ENCODE peak calls at places on chromosomes 5 and 9, in eight cellular contexts. K, X, N, H, R, G, Q and M are unnamed samples.

GRCh38 chr9:123434619-123435240 is 78.7 kb downstream of the CRB2 start:
- DNase-seq in K (no peak), X (no peak), N (no peak), H (no peak), R (no peak), G (no peak), Q (no peak), M (no peak)

GRCh38 chr9:115133649-115134048 is 15.7 kb upstream of the TNC start:
- DNase-seq in K (no peak), X (peak; percentile 80), N (no peak), H (no peak), R (no peak), G (no peak), Q (no peak), M (no peak)

GRCh38 chr5:9059920-9060691 is 485.8 kb downstream of the SEMA5A start:
- DNase-seq in K (no peak), X (peak; percentile 93), N (no peak), H (no peak), R (peak; percentile 36), G (no peak), Q (no peak), M (no peak)

GRCh38 chr9:18429065-18429464 is 44.9 kb upstream of the ADAMTSL1 start:
- DNase-seq in K (no peak), X (peak; percentile 64), N (no peak), H (no peak), R (no peak), G (no peak), Q (no peak), M (no peak)

GRCh38 chr9:136115206-136115605 is 3.5 kb downstream of the TMEM250 start:
- DNase-seq in K (no peak), X (no peak), N (no peak), H (no peak), R (no peak), G (no peak), Q (no peak), M (no peak)

GRCh38 chr9:91949293-91949945 is 609 bp downstream of the ROR2 start:
- DNase-seq in K (peak; percentile 37), X (no peak), N (no peak), H (no peak), R (no peak), G (no peak), Q (no peak), M (peak; percentile 66)

GRCh38 chr5:60297658-60298057 is 402.3 kb downstream of the DEPDC1B start:
- DNase-seq in K (no peak), X (no peak), N (no peak), H (no peak), R (no peak), G (no peak), Q (no peak), M (no peak)

GRCh38 chr9:86326536-86326935 is 27.7 kb downstream of the TUT7 start:
- DNase-seq in K (no peak), X (no peak), N (no peak), H (no peak), R (no peak), G (no peak), Q (no peak), M (no peak)

GRCh38 chr9:92749071-92749933 is 15.3 kb downstream of the BICD2 start:
- DNase-seq in K (no peak), X (peak; percentile 46), N (no peak), H (no peak), R (no peak), G (no peak), Q (no peak), M (no peak)

GRCh38 chr9:113738898-113739604 is 137.1 kb upstream of the ZNF618 start:
- DNase-seq in K (no peak), X (no peak), N (no peak), H (no peak), R (no peak), G (no peak), Q (no peak), M (no peak)

GRCh38 chr9:87359264-87359663 is 138.4 kb upstream of the DAPK1 start:
- DNase-seq in K (no peak), X (no peak), N (no peak), H (no peak), R (no peak), G (no peak), Q (no peak), M (no peak)

GRCh38 chr5:32942225-32942989 is 231.3 kb downstream of the NPR3 start:
- DNase-seq in K (no peak), X (peak; percentile 9), N (no peak), H (peak; percentile 7), R (no peak), G (no peak), Q (no peak), M (no peak)

GRCh38 chr5:16152601-16153568 is 26.7 kb downstream of the MARCHF11 start:
- DNase-seq in K (no peak), X (no peak), N (no peak), H (no peak), R (no peak), G (no peak), Q (no peak), M (no peak)

GRCh38 chr9:34124923-34125322 is 1.6 kb downstream of the DCAF12 start:
- DNase-seq in K (no peak), X (peak; percentile 31), N (no peak), H (no peak), R (no peak), G (no peak), Q (no peak), M (no peak)

GRCh38 chr5:162473051-162473714 is 405.6 kb downstream of the GABRG2 start:
- DNase-seq in K (no peak), X (no peak), N (no peak), H (no peak), R (peak; percentile 15), G (no peak), Q (no peak), M (no peak)

GRCh38 chr5:168746893-168747640 is 167.9 kb upstream of the PANK3 start:
- DNase-seq in K (no peak), X (peak; percentile 5), N (no peak), H (no peak), R (no peak), G (no peak), Q (no peak), M (no peak)

GRCh38 chr9:136312436-136312835 is 8.5 kb upstream of the CCDC187 start:
- DNase-seq in K (no peak), X (peak; percentile 44), N (peak; percentile 28), H (peak; percentile 39), R (no peak), G (no peak), Q (no peak), M (no peak)

GRCh38 chr5:56817306-56817986 is 2.1 kb downstream of the MAP3K1 start:
- DNase-seq in K (no peak), X (no peak), N (no peak), H (no peak), R (no peak), G (peak; percentile 26), Q (no peak), M (no peak)

GRCh38 chr5:68015933-68016332 is 199.6 kb upstream of the PIK3R1 start:
- DNase-seq in K (no peak), X (no peak), N (no peak), H (no peak), R (no peak), G (no peak), Q (no peak), M (no peak)

GRCh38 chr5:135441256-135441915 is 5.8 kb downstream of the DCANP1 start:
- DNase-seq in K (no peak), X (peak; percentile 25), N (no peak), H (no peak), R (no peak), G (no peak), Q (peak; percentile 13), M (peak; percentile 39)

GRCh38 chr5:39092581-39093350 is 18.6 kb upstream of the RICTOR start:
- DNase-seq in K (no peak), X (peak; percentile 43), N (no peak), H (no peak), R (no peak), G (no peak), Q (no peak), M (no peak)

GRCh38 chr9:131299346-131299745 is 9.8 kb downstream of the PLPP7 start:
- DNase-seq in K (no peak), X (no peak), N (no peak), H (no peak), R (no peak), G (no peak), Q (no peak), M (no peak)

GRCh38 chr9:21813575-21814473 is 11.4 kb downstream of the MTAP start:
- DNase-seq in K (no peak), X (peak; percentile 94), N (peak; percentile 50), H (peak; percentile 58), R (peak; percentile 66), G (peak; percentile 37), Q (peak; percentile 58), M (no peak)

GRCh38 chr5:125263346-125263745 is 516.9 kb upstream of the ZNF608 start:
- DNase-seq in K (no peak), X (peak; percentile 60), N (no peak), H (no peak), R (no peak), G (no peak), Q (no peak), M (no peak)

DNA sequence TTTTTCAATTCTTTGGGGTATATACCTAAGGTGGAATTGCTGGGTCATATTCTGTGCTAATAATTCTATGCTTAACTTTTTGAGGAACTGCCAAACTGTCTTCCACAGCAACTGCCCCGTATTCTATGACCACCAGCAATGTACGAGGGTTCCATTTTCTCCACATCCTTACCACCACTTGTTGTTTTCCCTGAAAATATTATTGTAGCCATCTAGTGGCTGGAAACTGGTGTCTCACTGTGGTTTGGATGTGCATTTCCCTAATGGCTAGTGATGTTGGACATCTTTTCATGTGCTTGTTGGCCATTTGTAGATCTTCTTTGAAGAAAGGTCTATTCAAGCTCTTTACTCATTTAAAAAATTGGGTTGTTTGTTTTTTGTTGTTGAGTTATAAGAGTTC is 30.7 kb downstream of the MSX2 start:
- DNase-seq in K (no peak), X (peak; percentile 2), N (no peak), H (no peak), R (no peak), G (no peak), Q (no peak), M (no peak)
- TF ChIP-seq CTCF in K (no peak), X (peak; percentile 29), N (no peak), H (no peak), R (no peak), G (no peak), Q (peak; percentile 19), M (peak; percentile 69)

GRCh38 chr5:78650562-78650930 is 2.0 kb upstream of the LHFPL2 start:
- DNase-seq in K (no peak), X (no peak), N (no peak), H (no peak), R (no peak), G (no peak), Q (no peak), M (no peak)
- TF ChIP-seq CTCF in K (no peak), X (no peak), N (no peak), H (no peak), R (no peak), G (no peak), Q (no peak), M (no peak)

GRCh38 chr5:145396888-145397287 is 438.3 kb downstream of the PRELID2 start:
- DNase-seq in K (no peak), X (no peak), N (no peak), H (no peak), R (no peak), G (no peak), Q (no peak), M (no peak)
- TF ChIP-seq CTCF in K (no peak), X (no peak), N (no peak), H (no peak), R (no peak), G (no peak), Q (no peak), M (no peak)

GRCh38 chr5:6576861-6577501 is 55.9 kb downstream of the NSUN2 start:
- DNase-seq in K (no peak), X (peak; percentile 77), N (no peak), H (no peak), R (no peak), G (no peak), Q (no peak), M (peak; percentile 59)
- TF ChIP-seq CTCF in K (no peak), X (peak; percentile 73), N (no peak), H (no peak), R (peak; percentile 35), G (peak; percentile 62), Q (peak; percentile 41), M (peak; percentile 74)